ENCODE peak calls at places on chromosomes 7 and 10, in eight cellular contexts. One of them, this sample, is unnamed. For H3K4me1, the result is how much of the 10 kb centered on the place peaks cover.

GRCh38 chr10:128573236-128573800 is 447.1 kb upstream of the MKI67 start:
- DNase-seq in ovary: no peak
- DNase-seq in uterus: no peak
- DNase-seq in esophagus squamous epithelium: no peak
- DNase-seq in sigmoid colon: no peak
- DNase-seq in transverse colon: no peak
- DNase-seq in stomach: no peak
- DNase-seq in Peyer's patch: no peak
- DNase-seq in this sample: no peak

GRCh38 chr7:108263364-108263951 is 133.3 kb upstream of the LAMB4 start:
- DNase-seq in ovary: no peak
- DNase-seq in uterus: no peak
- DNase-seq in esophagus squamous epithelium: no peak
- DNase-seq in sigmoid colon: no peak
- DNase-seq in transverse colon: peak
- DNase-seq in stomach: no peak
- DNase-seq in Peyer's patch: peak
- DNase-seq in this sample: no peak

GRCh38 chr7:137390076-137390475 is 46.5 kb upstream of the PTN start:
- DNase-seq in ovary: no peak
- DNase-seq in uterus: no peak
- DNase-seq in esophagus squamous epithelium: no peak
- DNase-seq in sigmoid colon: no peak
- DNase-seq in transverse colon: no peak
- DNase-seq in stomach: no peak
- DNase-seq in Peyer's patch: no peak
- DNase-seq in this sample: no peak

GRCh38 chr10:94066411-94066810 is 72.7 kb downstream of the PLCE1 start:
- DNase-seq in ovary: no peak
- DNase-seq in uterus: no peak
- DNase-seq in esophagus squamous epithelium: no peak
- DNase-seq in sigmoid colon: no peak
- DNase-seq in transverse colon: no peak
- DNase-seq in stomach: no peak
- DNase-seq in Peyer's patch: no peak
- DNase-seq in this sample: no peak

GRCh38 chr10:114276671-114277070 is 37.6 kb downstream of the VWA2 start:
- DNase-seq in ovary: no peak
- DNase-seq in uterus: no peak
- DNase-seq in esophagus squamous epithelium: no peak
- DNase-seq in sigmoid colon: no peak
- DNase-seq in transverse colon: no peak
- DNase-seq in stomach: peak
- DNase-seq in Peyer's patch: peak
- DNase-seq in this sample: no peak

GRCh38 chr10:89241491-89242339 is 9.9 kb downstream of the LIPA start:
- DNase-seq in ovary: no peak
- DNase-seq in uterus: no peak
- DNase-seq in esophagus squamous epithelium: no peak
- DNase-seq in sigmoid colon: no peak
- DNase-seq in transverse colon: no peak
- DNase-seq in stomach: no peak
- DNase-seq in Peyer's patch: no peak
- DNase-seq in this sample: no peak

GRCh38 chr10:115657161-115657850 is 564.1 kb downstream of the ATRNL1 start:
- DNase-seq in ovary: no peak
- DNase-seq in uterus: no peak
- DNase-seq in esophagus squamous epithelium: no peak
- DNase-seq in sigmoid colon: no peak
- DNase-seq in transverse colon: no peak
- DNase-seq in stomach: no peak
- DNase-seq in Peyer's patch: no peak
- DNase-seq in this sample: no peak

GRCh38 chr10:29535778-29536459 is 98.9 kb downstream of the SVIL start:
- DNase-seq in ovary: no peak
- DNase-seq in uterus: no peak
- DNase-seq in esophagus squamous epithelium: no peak
- DNase-seq in sigmoid colon: no peak
- DNase-seq in transverse colon: no peak
- DNase-seq in stomach: peak
- DNase-seq in Peyer's patch: no peak
- DNase-seq in this sample: no peak

GRCh38 chr10:91551856-91552255 is 81.0 kb downstream of the PPP1R3C start:
- DNase-seq in ovary: peak
- DNase-seq in uterus: peak
- DNase-seq in esophagus squamous epithelium: no peak
- DNase-seq in sigmoid colon: no peak
- DNase-seq in transverse colon: no peak
- DNase-seq in stomach: peak
- DNase-seq in Peyer's patch: peak
- DNase-seq in this sample: peak

GRCh38 chr10:101066146-101066889 is 4.5 kb downstream of the KAZALD1 start:
- DNase-seq in ovary: peak
- DNase-seq in uterus: peak
- DNase-seq in esophagus squamous epithelium: no peak
- DNase-seq in sigmoid colon: peak
- DNase-seq in transverse colon: peak
- DNase-seq in stomach: peak
- DNase-seq in Peyer's patch: peak
- DNase-seq in this sample: peak

GRCh38 chr10:49532461-49532860 is 6.5 kb downstream of the ERCC6 start:
- DNase-seq in ovary: no peak
- DNase-seq in uterus: no peak
- DNase-seq in esophagus squamous epithelium: no peak
- DNase-seq in sigmoid colon: no peak
- DNase-seq in transverse colon: no peak
- DNase-seq in stomach: no peak
- DNase-seq in Peyer's patch: no peak
- DNase-seq in this sample: no peak

GRCh38 chr7:158403013-158403821 is 184.4 kb downstream of the PTPRN2 start:
- DNase-seq in ovary: no peak
- DNase-seq in uterus: no peak
- DNase-seq in esophagus squamous epithelium: no peak
- DNase-seq in sigmoid colon: no peak
- DNase-seq in transverse colon: peak
- DNase-seq in stomach: no peak
- DNase-seq in Peyer's patch: no peak
- DNase-seq in this sample: no peak

GRCh38 chr7:582931-583330 is 63.3 kb upstream of the PDGFA start:
- DNase-seq in ovary: no peak
- DNase-seq in uterus: no peak
- DNase-seq in esophagus squamous epithelium: no peak
- DNase-seq in sigmoid colon: no peak
- DNase-seq in transverse colon: no peak
- DNase-seq in stomach: no peak
- DNase-seq in Peyer's patch: no peak
- DNase-seq in this sample: no peak

GRCh38 chr7:90771281-90771680 is 175.2 kb downstream of the CDK14 start:
- DNase-seq in ovary: no peak
- DNase-seq in uterus: no peak
- DNase-seq in esophagus squamous epithelium: no peak
- DNase-seq in sigmoid colon: no peak
- DNase-seq in transverse colon: no peak
- DNase-seq in stomach: no peak
- DNase-seq in Peyer's patch: no peak
- DNase-seq in this sample: no peak

GRCh38 chr7:48643420-48644013 is 280.8 kb upstream of the CDC14C start:
- DNase-seq in ovary: no peak
- DNase-seq in uterus: no peak
- DNase-seq in esophagus squamous epithelium: no peak
- DNase-seq in sigmoid colon: no peak
- DNase-seq in transverse colon: no peak
- DNase-seq in stomach: no peak
- DNase-seq in Peyer's patch: no peak
- DNase-seq in this sample: no peak

GRCh38 chr7:28296571-28297483 is 115.5 kb upstream of the CREB5 start:
- DNase-seq in ovary: no peak
- DNase-seq in uterus: no peak
- DNase-seq in esophagus squamous epithelium: no peak
- DNase-seq in sigmoid colon: no peak
- DNase-seq in transverse colon: peak
- DNase-seq in stomach: no peak
- DNase-seq in Peyer's patch: peak
- DNase-seq in this sample: peak

GRCh38 chr10:15324611-15325010 is 46.5 kb downstream of the FAM171A1 start:
- DNase-seq in ovary: no peak
- DNase-seq in uterus: no peak
- DNase-seq in esophagus squamous epithelium: no peak
- DNase-seq in sigmoid colon: no peak
- DNase-seq in transverse colon: no peak
- DNase-seq in stomach: no peak
- DNase-seq in Peyer's patch: no peak
- DNase-seq in this sample: no peak

GRCh38 chr10:94212876-94213595 is 149.7 kb downstream of the NOC3L start:
- DNase-seq in ovary: peak
- DNase-seq in uterus: peak
- DNase-seq in esophagus squamous epithelium: no peak
- DNase-seq in sigmoid colon: peak
- DNase-seq in transverse colon: peak
- DNase-seq in stomach: no peak
- DNase-seq in Peyer's patch: peak
- DNase-seq in this sample: no peak

GRCh38 chr10:112985701-112986510 is 35.9 kb downstream of the TCF7L2 start:
- DNase-seq in ovary: no peak
- DNase-seq in uterus: peak
- DNase-seq in esophagus squamous epithelium: no peak
- DNase-seq in sigmoid colon: no peak
- DNase-seq in transverse colon: no peak
- DNase-seq in stomach: no peak
- DNase-seq in Peyer's patch: no peak
- DNase-seq in this sample: no peak

GRCh38 chr7:24778543-24779282 is 21.4 kb upstream of the GSDME start:
- DNase-seq in ovary: peak
- DNase-seq in uterus: no peak
- DNase-seq in esophagus squamous epithelium: no peak
- DNase-seq in sigmoid colon: peak
- DNase-seq in transverse colon: no peak
- DNase-seq in stomach: no peak
- DNase-seq in Peyer's patch: no peak
- DNase-seq in this sample: no peak

GRCh38 chr7:134826105-134826504 is 46.7 kb downstream of the CALD1 start:
- DNase-seq in ovary: no peak
- DNase-seq in uterus: no peak
- DNase-seq in esophagus squamous epithelium: no peak
- DNase-seq in sigmoid colon: no peak
- DNase-seq in transverse colon: no peak
- DNase-seq in stomach: no peak
- DNase-seq in Peyer's patch: no peak
- DNase-seq in this sample: peak
- H3K4me1 ChIP-seq in ovary: under half
- H3K4me1 ChIP-seq in uterus: under half
- H3K4me1 ChIP-seq in esophagus squamous epithelium: under half
- H3K4me1 ChIP-seq in sigmoid colon: under half
- H3K4me1 ChIP-seq in transverse colon: under half
- H3K4me1 ChIP-seq in stomach: under half
- H3K4me1 ChIP-seq in Peyer's patch: under half
- H3K4me1 ChIP-seq in this sample: half or more

DNA sequence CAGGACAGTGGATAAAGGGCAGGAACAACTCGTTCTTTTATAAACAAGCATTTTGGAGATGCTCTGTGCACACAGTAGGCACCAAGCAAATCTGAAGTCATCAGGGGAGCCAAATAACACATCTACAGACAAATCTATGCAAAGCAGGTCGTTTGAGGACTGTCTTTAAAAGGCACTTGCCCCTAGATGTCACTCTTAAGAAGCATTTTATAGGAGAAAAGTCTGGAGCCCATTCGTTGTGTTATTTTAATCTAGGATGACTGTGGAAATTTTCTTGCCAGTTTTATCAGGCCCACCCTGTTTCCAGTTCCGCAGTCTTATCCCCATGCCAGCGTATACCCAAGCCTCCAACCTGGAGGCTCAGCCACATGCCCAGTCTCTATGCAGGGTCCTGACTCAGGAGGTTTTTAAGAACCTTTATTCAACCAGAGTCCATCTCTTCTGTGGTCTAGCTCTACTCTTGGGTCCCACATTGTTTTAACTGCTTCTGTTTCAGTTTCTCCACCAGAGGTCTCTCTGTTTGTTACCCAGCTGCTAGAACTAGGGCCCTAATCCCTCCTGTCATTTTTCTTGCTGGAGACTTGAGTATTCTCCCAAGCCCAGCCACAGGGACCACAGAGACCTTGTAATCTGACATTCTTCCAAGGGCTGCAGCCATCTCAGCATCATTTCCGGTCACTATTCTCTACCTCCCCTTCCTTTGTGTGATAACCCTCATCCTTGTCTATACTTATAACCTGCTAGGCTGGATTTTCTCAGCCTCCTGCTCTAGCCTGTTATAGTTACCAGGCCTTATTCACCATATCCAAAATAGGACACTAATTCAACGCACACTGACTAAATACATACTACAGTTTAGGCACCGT is 26.7 kb downstream of the PIK3CG start:
- DNase-seq in ovary: no peak
- DNase-seq in uterus: no peak
- DNase-seq in esophagus squamous epithelium: no peak
- DNase-seq in sigmoid colon: no peak
- DNase-seq in transverse colon: no peak
- DNase-seq in stomach: no peak
- DNase-seq in Peyer's patch: no peak
- DNase-seq in this sample: no peak
- TF ChIP-seq POLR2A in ovary: no peak
- TF ChIP-seq POLR2A in uterus: no peak
- TF ChIP-seq POLR2A in esophagus squamous epithelium: no peak
- TF ChIP-seq POLR2A in sigmoid colon: no peak
- TF ChIP-seq POLR2A in transverse colon: no peak
- TF ChIP-seq POLR2A in stomach: no peak
- TF ChIP-seq POLR2A in Peyer's patch: no peak
- TF ChIP-seq POLR2A in this sample: no peak

DNA sequence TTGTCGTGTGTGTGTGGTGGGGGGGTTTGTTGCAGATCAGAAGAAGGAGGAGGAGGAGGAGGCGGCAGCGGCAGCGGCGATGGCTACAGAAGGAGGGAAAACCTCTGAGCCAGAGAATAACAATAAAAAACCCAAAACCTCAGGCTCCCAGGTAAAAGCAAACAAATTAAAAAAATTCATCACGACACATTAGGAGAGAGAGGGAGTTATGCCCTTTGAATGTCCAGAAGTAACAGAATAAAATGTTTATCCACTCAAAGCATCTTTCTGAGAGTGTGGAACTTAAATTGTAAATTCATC is 709 bp downstream of the SP4 start:
- DNase-seq in ovary: no peak
- DNase-seq in uterus: no peak
- DNase-seq in esophagus squamous epithelium: no peak
- DNase-seq in sigmoid colon: no peak
- DNase-seq in transverse colon: no peak
- DNase-seq in stomach: no peak
- DNase-seq in Peyer's patch: no peak
- DNase-seq in this sample: no peak
- H3K4me3 ChIP-seq in ovary: peak
- H3K4me3 ChIP-seq in uterus: peak
- H3K4me3 ChIP-seq in esophagus squamous epithelium: peak
- H3K4me3 ChIP-seq in sigmoid colon: peak
- H3K4me3 ChIP-seq in transverse colon: peak
- H3K4me3 ChIP-seq in stomach: peak
- H3K4me3 ChIP-seq in Peyer's patch: peak
- H3K4me3 ChIP-seq in this sample: peak

DNA sequence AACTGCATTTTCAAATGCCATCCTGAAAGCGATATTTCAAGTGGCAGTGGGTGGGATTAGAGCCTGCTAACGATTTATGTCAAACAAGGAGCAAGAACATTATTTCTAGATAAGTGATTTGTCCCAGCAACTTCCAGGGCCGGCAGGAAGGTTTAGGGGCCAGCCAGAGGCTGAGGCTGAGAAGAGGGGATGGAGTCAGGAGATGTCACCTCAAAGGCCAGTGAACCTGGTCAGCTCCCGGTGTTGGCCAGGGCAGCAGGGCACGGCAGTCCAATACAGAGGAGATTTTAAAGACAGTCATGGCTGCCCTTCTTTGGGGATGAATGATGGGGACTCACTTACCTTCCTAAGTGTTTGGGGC is 105.7 kb upstream of the PPIF start:
- DNase-seq in ovary: no peak
- DNase-seq in uterus: no peak
- DNase-seq in esophagus squamous epithelium: no peak
- DNase-seq in sigmoid colon: no peak
- DNase-seq in transverse colon: no peak
- DNase-seq in stomach: no peak
- DNase-seq in Peyer's patch: no peak
- DNase-seq in this sample: no peak
- H3K4me1 ChIP-seq in ovary: under half
- H3K4me1 ChIP-seq in uterus: under half
- H3K4me1 ChIP-seq in esophagus squamous epithelium: half or more
- H3K4me1 ChIP-seq in sigmoid colon: under half
- H3K4me1 ChIP-seq in transverse colon: under half
- H3K4me1 ChIP-seq in stomach: half or more
- H3K4me1 ChIP-seq in Peyer's patch: under half
- H3K4me1 ChIP-seq in this sample: half or more